ENCODE peak calls at places on chromosomes 2 and 18, in eight cellular contexts. U is K562; P is CD8-positive, alpha-beta T cell; C is spleen; Q is kidney; D is PC-9; K is fibroblast of lung; Z is neural progenitor cell. W is an unnamed sample.
A peak's percentile ranks its signal among the peaks of the same experiment; 100 is the strongest.

GRCh38 chr2:42438685-42439084 is 55.1 kb downstream of the KCNG3 start:
- DNase-seq in U (no peak), Q (no peak), D (no peak), P (no peak), K (no peak), Z (no peak), C (no peak), W (no peak)

GRCh38 chr2:63053235-63053888 is 2.7 kb downstream of the OTX1 start:
- DNase-seq in D (no peak), U (no peak), Q (no peak), Z (peak; percentile 43), C (no peak), P (no peak), K (no peak), W (no peak)

GRCh38 chr2:85785027-85785822 is 31.4 kb downstream of the ATOH8 start:
- DNase-seq in C (peak; percentile 18), U (no peak), K (peak; percentile 98), D (no peak), Q (peak; percentile 73), Z (peak; percentile 78), P (no peak), W (no peak)

GRCh38 chr2:118670281-118670680 is 177.2 kb downstream of the EN1 start:
- DNase-seq in K (peak; percentile 65), P (no peak), Z (no peak), Q (no peak), U (no peak), C (no peak), D (no peak), W (no peak)

GRCh38 chr2:11562476-11562875 is 28.6 kb downstream of the GREB1 start:
- DNase-seq in U (no peak), D (no peak), P (no peak), Q (peak; percentile 34), Z (no peak), K (no peak), C (peak; percentile 56), W (no peak)

GRCh38 chr2:127551221-127551930 is 15.9 kb downstream of the MYO7B start:
- DNase-seq in C (peak; percentile 22), D (no peak), Q (no peak), K (no peak), P (no peak), Z (no peak), U (no peak), W (no peak)

GRCh38 chr2:201937343-201937742 is 96.3 kb upstream of the FZD7 start:
- DNase-seq in U (no peak), K (no peak), C (no peak), Z (no peak), D (no peak), P (no peak), Q (no peak), W (no peak)

GRCh38 chr2:240589850-240590525 is 3.5 kb downstream of the CAPN10 start:
- DNase-seq in U (no peak), C (peak; percentile 64), K (no peak), D (no peak), Z (no peak), Q (peak; percentile 80), P (no peak), W (no peak)

GRCh38 chr18:46393230-46393629 is 263.8 kb downstream of the LOXHD1 start:
- DNase-seq in U (peak; percentile 37), D (no peak), Q (peak; percentile 52), P (no peak), K (no peak), C (no peak), Z (peak; percentile 66), W (no peak)
- TF ChIP-seq CTCF in U (peak; percentile 69), D (no peak), Q (no peak), P (no peak), K (no peak), C (no peak), Z (peak; percentile 64), W (peak; percentile 10)

DNA sequence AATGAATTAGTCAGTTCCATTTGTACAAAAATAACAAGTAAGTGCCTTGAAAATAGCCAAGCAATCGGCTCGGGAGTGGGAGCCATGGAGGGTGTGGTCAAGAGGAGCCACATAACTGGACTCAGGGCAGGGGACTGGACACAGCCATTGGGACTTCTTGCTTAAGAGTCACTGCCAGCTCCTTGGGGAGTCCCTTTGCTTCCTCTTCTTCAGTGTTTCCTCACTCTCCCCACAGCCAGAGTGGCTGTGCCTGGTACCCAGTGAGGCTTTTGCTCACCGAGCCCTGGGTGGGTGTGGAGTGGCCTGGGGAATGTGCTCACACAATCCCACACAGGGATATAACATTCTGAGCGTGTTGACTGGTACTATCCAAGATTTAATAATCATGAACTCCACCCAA is 94.7 kb downstream of the PTGR3 start:
- DNase-seq in D (no peak), U (no peak), Z (no peak), C (no peak), Q (no peak), P (no peak), K (no peak), W (no peak)
- H3K27ac ChIP-seq in D (no peak overlapping the region), U (no peak overlapping the region), Z (no peak overlapping the region), C (no peak overlapping the region), Q (no peak overlapping the region), P (no peak overlapping the region), K (no peak overlapping the region), W (no peak overlapping the region)

GRCh38 chr2:115427436-115427835 is 985.0 kb downstream of the DPP10 start:
- DNase-seq in K (no peak), U (no peak), C (no peak), Z (no peak), Q (no peak), D (no peak), P (no peak), W (no peak)
- H3K9me3 ChIP-seq in K (no peaks in the 10 kb centered on the region), U (no peaks in the 10 kb centered on the region), C (peaks cover 23% of the 10 kb centered on the region), Z (no peaks in the 10 kb centered on the region), Q (peaks cover 3% of the 10 kb centered on the region), D (no peaks in the 10 kb centered on the region), P (no peaks in the 10 kb centered on the region), W (peaks cover 17% of the 10 kb centered on the region)

GRCh38 chr2:233353101-233353768 is 1.1 kb upstream of the DGKD start:
- DNase-seq in Q (no peak), P (no peak), K (no peak), C (peak; percentile 86), Z (no peak), U (peak; percentile 73), D (no peak), W (no peak)

GRCh38 chr2:233354500-233354924 is 218 bp downstream of the DGKD start:
- DNase-seq in Z (no peak), K (no peak), Q (peak; percentile 81), U (no peak), D (no peak), C (no peak), P (no peak), W (no peak)

GRCh38 chr2:233352141-233352842 is 2.0 kb upstream of the DGKD start:
- DNase-seq in K (no peak), D (no peak), P (no peak), Q (no peak), Z (no peak), C (no peak), U (no peak), W (no peak)

GRCh38 chr2:233354971-233355574 is 779 bp downstream of the DGKD start:
- DNase-seq in C (peak; percentile 88), Z (peak; percentile 31), Q (peak; percentile 78), K (peak; percentile 27), D (no peak), U (no peak), P (peak; percentile 25), W (no peak)

GRCh38 chr2:233353769-233354499 is at the start of gene DGKD:
- DNase-seq in C (peak; percentile 95), D (peak; percentile 78), Q (peak; percentile 86), P (peak; percentile 77), Z (peak; percentile 87), K (peak; percentile 23), U (peak; percentile 91), W (no peak)
- TF ChIP-seq CTCF in C (no peak), D (peak; percentile 76), Q (peak; percentile 67), P (no peak), Z (peak; percentile 58), K (peak; percentile 7), U (peak; percentile 11), W (peak; percentile 9)

GRCh38 chr18:63199743-63200241 is 119.8 kb downstream of the BCL2 start:
- DNase-seq in Z (no peak), P (peak; percentile 47), D (no peak), K (no peak), Q (no peak), U (no peak), C (no peak), W (no peak)

GRCh38 chr18:63198868-63199742 is 120.5 kb downstream of the BCL2 start:
- DNase-seq in Q (no peak), K (no peak), D (no peak), C (no peak), U (no peak), Z (no peak), P (no peak), W (no peak)

GRCh38 chr18:63195410-63196159 is 124.0 kb downstream of the BCL2 start:
- DNase-seq in K (no peak), C (no peak), Z (no peak), D (no peak), U (no peak), P (no peak), Q (no peak), W (no peak)

GRCh38 chr18:63197246-63197791 is 122.2 kb downstream of the BCL2 start:
- DNase-seq in D (no peak), K (no peak), Q (no peak), C (no peak), U (no peak), P (peak; percentile 29), Z (no peak), W (no peak)

GRCh38 chr18:63198098-63198760 is 121.3 kb downstream of the BCL2 start:
- DNase-seq in K (no peak), P (no peak), D (no peak), C (no peak), Q (no peak), Z (no peak), U (no peak), W (no peak)
- H3K27ac ChIP-seq in K (no peak overlapping the region), P (peak overlapping the region; percentile 60), D (no peak overlapping the region), C (peak overlapping the region; percentile 82), Q (no peak overlapping the region), Z (no peak overlapping the region), U (no peak overlapping the region), W (no peak overlapping the region)

GRCh38 chr2:6841537-6842287 is 24.0 kb downstream of the CMPK2 start:
- DNase-seq in D (no peak), Z (no peak), K (no peak), U (no peak), C (no peak), P (no peak), Q (no peak), W (no peak)
- H3K9me3 ChIP-seq in D (peaks cover 28% of the 10 kb centered on the region), Z (peaks cover 12% of the 10 kb centered on the region), K (no peaks in the 10 kb centered on the region), U (peaks cover 36% of the 10 kb centered on the region), C (peaks cover 81% of the 10 kb centered on the region), P (peaks cover 41% of the 10 kb centered on the region), Q (peaks cover 60% of the 10 kb centered on the region), W (peaks cover 17% of the 10 kb centered on the region)